ENCODE peak calls at places on chromosomes 12 and 14, in nine cellular contexts. N is heart left ventricle, O is astrocyte, D is body of pancreas, L is astrocyte of the cerebellum, W is AG04449, V is BJ, G is esophagus muscularis mucosa, A is hepatocyte. X is an unnamed sample.

GRCh38 chr14:68286667-68287066 is 467.1 kb downstream of the RAD51B start:
- DNase-seq in N (no peak), O (no peak), D (no peak), L (no peak), W (no peak), V (no peak), G (no peak), A (no peak), X (no peak)

GRCh38 chr14:31945074-31945613 is 132.0 kb upstream of the ARHGAP5 start:
- DNase-seq in N (no peak), O (no peak), D (no peak), L (no peak), W (no peak), V (no peak), G (no peak), A (peak), X (no peak)

GRCh38 chr14:102655154-102655553 is 62.7 kb downstream of the RCOR1 start:
- DNase-seq in N (no peak), O (peak), D (no peak), L (peak), W (no peak), V (no peak), G (no peak), A (peak), X (no peak)

GRCh38 chr14:60357551-60357930 is 108.5 kb downstream of the PPM1A start:
- DNase-seq in N (no peak), O (no peak), D (no peak), L (no peak), W (no peak), V (no peak), G (no peak), A (no peak), X (no peak)

GRCh38 chr12:57765003-57765697 is 1.7 kb downstream of the CYP27B1 start:
- DNase-seq in N (no peak), O (no peak), D (peak), L (no peak), W (no peak), V (no peak), G (no peak), A (peak), X (no peak)

GRCh38 chr14:53367631-53368030 is 214.5 kb upstream of the DDHD1 start:
- DNase-seq in N (no peak), O (peak), D (no peak), L (no peak), W (no peak), V (no peak), G (no peak), A (peak), X (peak)

GRCh38 chr12:104457746-104458644 is 1.2 kb downstream of the CHST11 start:
- DNase-seq in N (no peak), O (no peak), D (peak), L (no peak), W (no peak), V (no peak), G (no peak), A (peak), X (no peak)

GRCh38 chr14:50714452-50715073 is 46.5 kb upstream of the SAV1 start:
- DNase-seq in N (no peak), O (peak), D (peak), L (peak), W (no peak), V (no peak), G (no peak), A (peak), X (no peak)

GRCh38 chr12:6026998-6027397 is 81.9 kb upstream of the ANO2 start:
- DNase-seq in N (no peak), O (no peak), D (no peak), L (no peak), W (no peak), V (no peak), G (no peak), A (no peak), X (no peak)

GRCh38 chr14:48974994-48975393 is 611.2 kb downstream of the RPS29 start:
- DNase-seq in N (no peak), O (no peak), D (no peak), L (no peak), W (no peak), V (no peak), G (no peak), A (no peak), X (no peak)
- TF ChIP-seq CTCF in N (no peak), O (no peak), D (no peak), L (no peak), W (no peak), V (no peak), G (no peak), A (no peak), X (no peak)

GRCh38 chr14:61381589-61381988 is 60.2 kb downstream of the PRKCH start:
- DNase-seq in N (no peak), O (no peak), D (peak), L (no peak), W (no peak), V (no peak), G (no peak), A (no peak), X (no peak)

GRCh38 chr14:61385002-61385685 is 63.8 kb downstream of the PRKCH start:
- DNase-seq in N (no peak), O (no peak), D (no peak), L (no peak), W (no peak), V (no peak), G (no peak), A (no peak), X (no peak)

GRCh38 chr14:61382842-61383241 is 61.5 kb downstream of the PRKCH start:
- DNase-seq in N (no peak), O (no peak), D (no peak), L (no peak), W (no peak), V (no peak), G (no peak), A (no peak), X (no peak)

GRCh38 chr14:61379639-61380184 is 58.3 kb downstream of the PRKCH start:
- DNase-seq in N (no peak), O (no peak), D (no peak), L (no peak), W (no peak), V (no peak), G (peak), A (no peak), X (no peak)

DNA sequence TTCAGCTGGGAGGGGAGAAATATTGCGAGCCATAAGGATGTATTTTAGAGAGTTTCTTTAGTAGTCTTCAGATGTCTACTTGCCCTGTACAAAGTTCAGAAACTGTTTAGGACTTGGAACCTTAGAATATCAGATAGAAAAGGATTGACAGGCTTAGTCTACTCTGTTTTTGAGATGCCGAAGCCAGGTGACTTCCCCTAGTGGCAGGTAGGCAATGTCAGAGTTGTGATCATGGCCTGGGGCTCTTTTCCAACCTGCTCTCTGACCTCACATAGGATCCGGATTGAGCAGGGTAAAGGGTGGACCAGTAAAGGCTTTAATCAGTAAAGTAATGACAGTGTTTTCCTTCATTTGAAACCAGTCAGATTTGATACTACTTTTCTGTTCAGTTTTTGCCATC is 59.6 kb downstream of the PRKCH start:
- DNase-seq in N (no peak), O (no peak), D (no peak), L (no peak), W (no peak), V (no peak), G (no peak), A (no peak), X (no peak)
- TF ChIP-seq CTCF in N (no peak), O (no peak), D (no peak), L (no peak), W (no peak), V (no peak), G (no peak), A (no peak), X (no peak)

GRCh38 chr12:123859035-123859434 is 96.9 kb downstream of the DNAH10 start:
- DNase-seq in N (no peak), O (no peak), D (no peak), L (no peak), W (no peak), V (no peak), G (no peak), A (no peak), X (no peak)
- TF ChIP-seq CTCF in N (no peak), O (no peak), D (no peak), L (no peak), W (no peak), V (no peak), G (no peak), A (no peak), X (no peak)

GRCh38 chr14:105055736-105056302 is 9.4 kb downstream of the GPR132 start:
- DNase-seq in N (no peak), O (no peak), D (no peak), L (no peak), W (no peak), V (no peak), G (no peak), A (peak), X (no peak)
- TF ChIP-seq CTCF in N (no peak), O (no peak), D (no peak), L (no peak), W (no peak), V (no peak), G (no peak), A (no peak), X (no peak)

DNA sequence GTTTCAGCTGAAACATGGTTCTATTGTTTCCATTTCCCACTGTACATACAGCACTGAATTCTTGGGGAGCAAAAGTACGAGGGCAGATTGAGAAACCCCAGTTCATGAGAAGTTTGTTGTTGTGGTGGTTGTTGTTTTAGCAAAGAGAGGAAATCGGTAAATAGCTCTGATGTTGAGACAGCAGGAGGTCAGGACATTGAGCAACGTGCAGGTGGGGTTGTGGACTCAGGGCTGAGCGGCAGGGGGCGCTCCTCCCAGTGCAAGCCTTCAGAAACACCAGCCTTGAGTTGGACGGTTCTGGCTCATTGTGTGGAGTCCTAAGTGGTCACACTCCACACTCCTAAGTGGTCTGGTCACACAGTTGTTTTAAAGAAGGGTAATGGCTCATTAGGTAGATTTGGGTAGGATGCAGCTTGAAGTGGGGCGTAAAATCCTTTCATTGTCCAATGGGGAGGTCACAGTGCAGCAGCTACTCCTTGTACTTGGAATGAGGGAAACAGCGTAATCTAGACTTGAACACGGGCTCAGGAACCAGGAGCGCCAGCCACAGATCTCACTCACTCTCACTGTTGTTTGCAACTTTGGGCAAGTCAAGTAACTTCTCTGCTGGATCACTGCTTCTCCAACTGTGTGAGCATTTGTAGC is 14.5 kb upstream of the PWP1 start:
- DNase-seq in N (no peak), O (no peak), D (no peak), L (no peak), W (no peak), V (no peak), G (no peak), A (peak), X (no peak)
- TF ChIP-seq CTCF in N (peak), O (peak), D (peak), L (peak), W (peak), V (peak), G (no peak), A (peak), X (peak)

DNA sequence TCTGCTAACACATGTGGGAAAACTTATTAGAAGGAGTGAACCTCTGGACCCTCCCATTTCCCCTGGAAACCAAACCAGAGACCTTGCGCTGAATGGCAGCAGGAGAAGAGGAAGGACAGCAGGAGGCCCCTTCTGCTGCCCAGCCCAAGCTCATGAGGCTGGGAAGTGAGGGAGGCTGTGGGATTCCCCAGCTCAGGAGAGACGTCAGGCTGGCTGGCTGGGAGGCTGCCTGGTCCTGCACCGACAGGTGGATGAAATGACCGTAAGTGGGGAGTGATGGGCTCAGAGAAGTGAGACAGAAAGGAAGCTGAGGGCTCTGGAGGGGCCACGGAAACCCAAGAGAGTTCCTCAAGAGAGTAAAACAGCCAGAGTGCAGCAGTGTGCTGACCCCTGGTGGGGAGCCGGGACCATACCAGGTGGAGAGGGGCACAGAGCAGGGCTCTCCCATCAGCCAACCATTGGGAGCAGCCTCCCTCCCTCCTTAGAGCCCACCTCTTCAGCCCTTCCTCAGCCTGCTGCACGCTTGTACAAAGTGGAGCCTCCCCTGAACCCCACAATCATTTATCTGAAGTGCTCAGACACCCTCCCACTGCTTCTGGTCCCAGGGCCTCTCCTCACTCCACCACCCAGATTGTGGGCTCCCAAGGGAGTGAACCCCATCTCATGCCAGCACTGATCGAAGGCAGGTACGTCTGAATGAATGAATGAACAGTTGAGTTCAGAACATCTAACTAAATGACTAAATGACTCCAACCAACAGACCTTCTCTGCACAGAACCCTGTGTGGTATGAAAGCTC is 14.0 kb downstream of the TAMALIN start:
- DNase-seq in N (peak), O (no peak), D (peak), L (no peak), W (no peak), V (no peak), G (no peak), A (peak), X (no peak)
- TF ChIP-seq CTCF in N (peak), O (peak), D (peak), L (peak), W (peak), V (peak), G (peak), A (peak), X (peak)

DNA sequence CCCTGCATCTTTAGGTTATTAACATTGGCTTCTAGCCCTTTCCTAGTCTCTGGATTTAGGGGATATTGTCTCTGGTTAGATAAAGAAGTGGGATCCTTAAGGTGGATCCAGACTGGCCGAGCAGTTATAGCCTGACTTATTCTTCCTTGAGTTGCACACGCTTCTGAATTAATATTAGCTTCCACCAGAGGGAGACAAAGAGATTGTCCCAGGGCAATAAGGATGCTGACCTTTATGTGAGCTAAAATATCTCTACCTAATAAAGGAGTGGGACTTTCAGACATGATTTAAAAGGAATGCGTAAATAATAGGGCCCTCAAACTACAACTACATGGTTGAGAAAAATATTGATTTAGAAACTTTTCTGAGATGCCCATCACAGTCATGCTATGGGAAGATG is 139.7 kb downstream of the SLCO1B3 start:
- DNase-seq in N (no peak), O (no peak), D (no peak), L (peak), W (no peak), V (no peak), G (no peak), A (peak), X (no peak)
- TF ChIP-seq CTCF in N (peak), O (peak), D (peak), L (peak), W (peak), V (no peak), G (peak), A (peak), X (no peak)